ENCODE peak calls at places on chromosomes 1 and 21, in four cellular contexts. Y is psoas muscle, F is endothelial cell, H is AG04450. R is an unnamed sample.

GRCh38 chr21:38170705-38171682 is 85.8 kb upstream of the KCNJ15 start:
- DNase-seq in F (no peak), H (no peak), Y (no peak), R (no peak)

GRCh38 chr1:178060789-178061556 is 32.9 kb upstream of the RASAL2 start:
- DNase-seq in F (no peak), H (no peak), Y (no peak), R (no peak)

GRCh38 chr1:116910379-116911165 is 856 bp downstream of the PTGFRN start:
- DNase-seq in F (peak), H (no peak), Y (peak), R (peak)

GRCh38 chr1:226525750-226526149 is 22.8 kb upstream of the STUM start:
- DNase-seq in H (no peak), F (no peak), Y (no peak), R (no peak)

GRCh38 chr1:222886194-222887126 is 71.6 kb downstream of the DISP1 start:
- DNase-seq in H (no peak), Y (no peak), F (no peak), R (no peak)

GRCh38 chr1:219340796-219341195 is 167.1 kb downstream of the LYPLAL1 start:
- DNase-seq in Y (no peak), H (peak), F (no peak), R (no peak)

GRCh38 chr21:36550761-36551160 is 70.8 kb upstream of the CLDN14 start:
- DNase-seq in F (no peak), H (no peak), Y (no peak), R (no peak)

GRCh38 chr21:14054682-14055081 is 156.1 kb downstream of the LIPI start:
- DNase-seq in Y (no peak), H (no peak), F (no peak), R (no peak)

GRCh38 chr1:84146375-84147032 is 2.4 kb downstream of the PRKACB start:
- DNase-seq in H (peak), Y (no peak), F (no peak), R (no peak)

GRCh38 chr1:211735208-211736170 is 60.1 kb upstream of the NEK2 start:
- DNase-seq in Y (peak), F (no peak), H (peak), R (no peak)

GRCh38 chr21:41610042-41610839 is 102.3 kb upstream of the TMPRSS2 start:
- DNase-seq in H (no peak), F (peak), Y (peak), R (peak)

DNA sequence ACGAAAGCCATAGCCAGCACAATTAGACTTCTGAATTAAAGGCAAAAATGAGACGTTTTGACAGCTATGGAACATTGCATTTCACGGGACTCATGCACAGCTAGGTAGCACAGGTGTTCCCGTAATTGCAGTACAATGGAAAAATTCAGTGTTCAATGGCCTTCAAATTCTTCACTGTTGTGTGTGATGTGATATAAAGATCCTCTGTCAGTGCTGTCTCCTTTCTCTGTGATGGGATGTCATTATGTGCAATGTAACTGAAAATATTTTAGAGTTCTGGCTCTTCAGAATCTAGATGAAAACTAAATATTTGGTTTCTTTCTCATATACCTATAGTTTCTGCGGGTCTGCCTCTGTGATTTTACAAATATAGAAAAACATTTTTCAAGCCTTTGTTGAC is 1599.7 kb downstream of the MRPL39 start:
- DNase-seq in F (no peak), Y (no peak), H (no peak), R (no peak)
- TF ChIP-seq CTCF in F (no peak), Y (no peak), H (no peak), R (no peak)

GRCh38 chr1:156958247-156958714 is 37.8 kb downstream of the LRRC71 start:
- DNase-seq in H (no peak), F (no peak), Y (no peak), R (no peak)

GRCh38 chr1:156964431-156964830 is 44.0 kb downstream of the LRRC71 start:
- DNase-seq in H (no peak), Y (no peak), F (no peak), R (no peak)

GRCh38 chr1:156963621-156964020 is 43.2 kb downstream of the LRRC71 start:
- DNase-seq in F (no peak), Y (no peak), H (no peak), R (no peak)

GRCh38 chr1:156959414-156959813 is 39.0 kb downstream of the LRRC71 start:
- DNase-seq in H (peak), F (no peak), Y (no peak), R (no peak)

GRCh38 chr1:156961709-156962108 is 41.3 kb downstream of the LRRC71 start:
- DNase-seq in F (no peak), H (no peak), Y (no peak), R (no peak)
- TF ChIP-seq CTCF in F (no peak), H (peak), Y (no peak), R (no peak)

DNA sequence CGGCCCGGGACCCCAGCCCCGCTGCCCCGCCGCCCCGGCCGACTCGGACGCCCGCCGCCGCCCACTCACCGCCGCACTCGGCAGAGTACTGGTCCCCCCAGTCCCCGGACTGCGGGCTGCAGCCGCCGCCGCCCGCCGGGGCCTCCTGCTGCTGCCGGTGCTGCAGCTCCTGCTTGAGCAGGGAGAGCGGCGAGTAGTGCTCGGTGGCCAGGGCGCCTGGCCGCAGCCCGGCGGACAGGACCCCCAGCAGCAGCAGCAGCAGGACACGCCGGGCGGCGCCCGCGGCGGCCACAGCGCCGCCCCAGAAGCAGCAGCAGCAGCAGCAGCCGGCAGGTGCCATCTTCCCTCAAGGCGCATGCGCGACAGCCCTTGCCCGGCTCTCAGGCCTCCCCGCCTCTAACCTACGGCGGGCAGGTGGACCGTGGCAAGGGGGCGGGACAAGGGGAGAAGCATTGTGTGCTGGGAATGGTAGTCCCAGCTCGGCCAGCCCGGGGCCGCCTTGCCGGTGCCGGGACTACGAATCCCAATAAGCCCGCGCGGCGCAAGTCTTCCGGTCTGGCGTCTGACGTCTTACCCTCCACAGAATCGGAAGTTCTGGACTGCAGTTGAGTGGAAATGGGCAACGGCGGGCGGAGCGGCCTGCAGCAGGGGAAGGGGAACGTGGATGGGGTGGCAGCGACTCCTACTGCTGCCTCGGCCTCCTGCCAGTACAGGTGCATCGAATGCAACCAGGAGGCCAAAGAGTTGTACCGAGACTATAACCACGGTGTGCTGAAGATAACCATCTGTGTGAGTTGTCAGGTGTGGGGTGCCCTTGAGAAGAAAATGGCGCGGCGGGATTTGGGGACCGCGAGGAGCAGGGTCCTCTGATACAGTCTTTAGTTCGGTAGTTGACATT is at the start of the genes ARV1 and TTC13:
- DNase-seq in Y (peak), F (peak), H (peak), R (peak)
- TF ChIP-seq CTCF in Y (peak), F (no peak), H (peak), R (peak)

DNA sequence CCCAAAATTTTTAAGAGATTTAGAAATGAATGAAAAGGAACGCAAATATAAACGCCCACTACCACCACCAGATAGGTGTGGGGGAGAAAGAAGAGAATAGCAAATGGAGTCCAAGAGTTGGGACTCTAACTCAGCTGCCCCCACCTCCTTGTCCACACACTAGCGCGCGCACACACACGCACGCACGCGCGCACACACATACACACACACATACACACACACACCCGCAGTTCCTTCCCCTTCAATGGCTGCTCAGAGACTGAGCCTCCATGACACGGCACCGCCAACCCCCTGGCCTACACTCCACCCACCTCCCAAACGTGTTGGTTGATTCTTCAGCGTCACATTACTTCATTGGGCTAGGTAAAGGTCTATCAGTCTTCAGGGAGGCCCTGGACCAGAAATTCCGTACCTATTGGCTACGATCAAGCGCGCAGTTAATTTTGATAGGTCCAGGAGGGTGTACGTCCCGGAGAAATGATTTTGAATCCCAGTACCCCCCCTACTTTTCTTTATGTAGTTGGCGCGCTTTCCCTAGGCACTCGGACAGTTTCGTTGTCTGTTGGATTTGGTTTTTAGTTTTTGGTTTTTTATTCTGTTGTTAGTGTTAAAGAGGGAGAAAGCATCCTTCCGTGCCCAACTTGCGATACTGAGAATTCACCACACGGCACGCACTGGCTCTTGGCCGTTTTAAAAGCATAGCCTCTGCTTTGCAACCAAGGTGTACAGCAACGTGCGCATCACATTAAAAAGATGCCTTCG is at the start of gene ANP32E:
- DNase-seq in H (peak), F (peak), Y (peak), R (peak)
- TF ChIP-seq CTCF in H (no peak), F (no peak), Y (peak), R (no peak)